ENCODE peak calls at places on chromosomes 2 and 18, in six cellular contexts. V is CD4-positive, CD25-positive, alpha-beta regulatory T cell; F is GM23338; K is lower lobe of right lung; J is BE2C; O is MG63. B is an unnamed sample.

GRCh38 chr2:109736177-109736827 is 57.8 kb upstream of the RGPD5 start:
- DNase-seq in J (no peak), K (peak), O (peak), F (peak), V (no peak), B (no peak)

GRCh38 chr2:86301010-86301409 is 36.4 kb downstream of the REEP1 start:
- DNase-seq in O (no peak), K (no peak), J (no peak), F (no peak), V (no peak), B (no peak)

GRCh38 chr2:68237404-68237803 is 14.9 kb downstream of the PPP3R1 start:
- DNase-seq in V (no peak), O (no peak), J (no peak), K (no peak), F (no peak), B (no peak)

GRCh38 chr18:13658444-13659204 is 67.7 kb downstream of the FAM210A start:
- DNase-seq in K (no peak), V (no peak), F (no peak), J (no peak), O (no peak), B (no peak)

GRCh38 chr2:69226886-69227285 is 160.1 kb downstream of the GFPT1 start:
- DNase-seq in V (no peak), K (no peak), J (no peak), F (no peak), O (no peak), B (no peak)

GRCh38 chr2:174343638-174344455 is 9.1 kb downstream of the SP9 start:
- DNase-seq in F (peak), K (no peak), O (no peak), J (no peak), V (no peak), B (no peak)

GRCh38 chr2:235026137-235026536 is 74.3 kb downstream of the SH3BP4 start:
- DNase-seq in O (peak), V (no peak), J (no peak), K (no peak), F (no peak), B (no peak)

GRCh38 chr18:8450013-8450412 is 159.2 kb upstream of the RAB12 start:
- DNase-seq in O (no peak), F (peak), J (peak), V (no peak), K (no peak), B (no peak)

GRCh38 chr2:60838481-60838880 is 42.9 kb upstream of the REL start:
- DNase-seq in O (no peak), F (no peak), V (no peak), K (no peak), J (no peak), B (no peak)

GRCh38 chr2:182767578-182767977 is 51.5 kb downstream of the DNAJC10 start:
- DNase-seq in V (no peak), F (peak), O (no peak), K (no peak), J (no peak), B (no peak)

GRCh38 chr18:54203914-54204313 is 20.6 kb downstream of the MBD2 start:
- DNase-seq in F (no peak), J (no peak), V (no peak), K (no peak), O (no peak), B (no peak)

GRCh38 chr2:165573534-165574461 is 104.3 kb downstream of the CSRNP3 start:
- DNase-seq in O (peak), V (no peak), J (peak), F (peak), K (peak), B (no peak)

GRCh38 chr18:72898870-72899840 is 31.4 kb upstream of the NETO1 start:
- DNase-seq in V (no peak), F (no peak), J (no peak), K (no peak), O (no peak), B (no peak)
- H3K4me3 ChIP-seq in V (no peak), F (no peak), J (no peak), K (no peak), O (no peak), B (no peak)

DNA sequence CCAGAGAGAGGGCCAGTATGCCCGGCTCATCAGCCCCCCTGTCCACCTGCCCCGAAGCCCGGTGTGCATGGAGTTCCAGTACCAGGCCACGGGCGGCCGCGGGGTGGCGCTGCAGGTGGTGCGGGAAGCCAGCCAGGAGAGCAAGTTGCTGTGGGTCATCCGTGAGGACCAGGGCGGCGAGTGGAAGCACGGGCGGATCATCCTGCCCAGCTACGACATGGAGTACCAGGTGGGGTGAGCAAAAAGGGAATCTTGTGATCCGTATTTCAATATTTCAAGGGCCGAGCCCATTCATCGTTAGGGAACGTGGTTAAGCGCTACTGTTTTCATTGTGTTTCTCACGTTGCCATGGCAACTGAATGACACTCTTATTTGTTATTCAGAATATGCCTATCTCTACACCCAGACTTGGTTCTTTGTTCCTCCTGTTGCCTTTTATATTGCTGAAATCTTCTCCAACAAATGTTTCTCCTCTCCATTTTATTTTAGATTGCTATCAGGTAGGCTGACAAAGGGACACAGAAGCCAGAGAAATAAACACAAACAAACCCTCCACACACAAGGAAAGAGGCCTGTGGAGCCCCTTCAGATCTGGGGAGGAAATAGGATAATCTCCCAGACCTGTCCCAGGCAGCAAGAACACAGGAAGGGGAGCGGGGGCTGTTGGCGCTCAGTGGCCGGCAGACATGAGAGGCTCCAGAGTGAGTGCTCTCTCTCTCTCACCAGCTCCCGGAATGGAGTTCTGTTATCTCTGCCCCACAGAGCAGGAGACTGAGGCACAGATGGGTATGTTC is 81.6 kb downstream of the NRP2 start:
- DNase-seq in F (peak), V (no peak), O (no peak), J (no peak), K (peak), B (no peak)
- H3K4me3 ChIP-seq in F (peak), V (no peak), O (no peak), J (no peak), K (no peak), B (no peak)

GRCh38 chr2:128322651-128323491 is 4.2 kb upstream of the HS6ST1 start:
- DNase-seq in V (no peak), J (no peak), F (peak), O (no peak), K (no peak), B (no peak)

GRCh38 chr2:128321784-128322650 is 3.3 kb upstream of the HS6ST1 start:
- DNase-seq in F (peak), O (peak), J (peak), V (peak), K (peak), B (peak)

GRCh38 chr2:128319773-128320608 is 1.3 kb upstream of the HS6ST1 start:
- DNase-seq in J (no peak), O (no peak), V (no peak), F (no peak), K (peak), B (no peak)

GRCh38 chr2:128320609-128321420 is 2.1 kb upstream of the HS6ST1 start:
- DNase-seq in V (no peak), J (no peak), O (no peak), K (no peak), F (no peak), B (no peak)

DNA sequence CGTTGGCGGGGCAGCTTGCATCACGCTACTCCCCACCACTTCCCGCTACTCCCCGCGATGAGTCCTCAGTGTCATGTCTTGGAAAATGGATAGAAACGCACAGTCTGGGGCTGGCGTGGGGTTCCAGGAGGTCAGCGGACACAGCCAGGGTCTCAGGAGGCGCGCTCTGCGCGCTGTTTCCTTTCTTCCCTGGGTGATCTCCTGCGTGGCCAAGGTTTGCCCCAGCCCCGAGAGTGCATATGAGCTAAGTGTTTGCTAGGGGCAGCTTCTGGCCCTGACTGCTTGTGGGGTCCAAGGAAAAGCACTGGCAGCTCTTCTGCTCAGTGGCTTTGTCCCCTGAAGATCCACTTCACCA is 2.7 kb upstream of the HS6ST1 start:
- DNase-seq in J (no peak), F (no peak), K (no peak), O (no peak), V (no peak), B (no peak)
- H3K4me3 ChIP-seq in J (no peak), F (peak), K (peak), O (no peak), V (no peak), B (no peak)

GRCh38 chr2:237413293-237414055 is 490 bp downstream of the COL6A3 start:
- DNase-seq in V (no peak), O (peak), F (no peak), J (no peak), K (no peak), B (no peak)
- H3K4me3 ChIP-seq in V (no peak), O (peak), F (no peak), J (no peak), K (peak), B (no peak)

GRCh38 chr2:104434966-104435365 is 418.9 kb upstream of the POU3F3 start:
- DNase-seq in V (no peak), J (no peak), K (no peak), F (no peak), O (no peak), B (no peak)
- H3K4me3 ChIP-seq in V (peak), J (no peak), K (peak), F (peak), O (no peak), B (peak)

GRCh38 chr2:160270571-160271113 is 70.6 kb upstream of the ITGB6 start:
- DNase-seq in F (peak), J (peak), O (no peak), V (no peak), K (peak), B (no peak)

GRCh38 chr2:160271166-160272086 is 71.4 kb upstream of the ITGB6 start:
- DNase-seq in K (peak), V (no peak), F (peak), J (no peak), O (no peak), B (no peak)

GRCh38 chr2:160268382-160268781 is 68.3 kb upstream of the ITGB6 start:
- DNase-seq in J (no peak), V (no peak), O (no peak), K (no peak), F (no peak), B (no peak)

GRCh38 chr2:160269803-160270570 is 69.9 kb upstream of the ITGB6 start:
- DNase-seq in V (peak), J (peak), O (peak), F (peak), K (peak), B (peak)

DNA sequence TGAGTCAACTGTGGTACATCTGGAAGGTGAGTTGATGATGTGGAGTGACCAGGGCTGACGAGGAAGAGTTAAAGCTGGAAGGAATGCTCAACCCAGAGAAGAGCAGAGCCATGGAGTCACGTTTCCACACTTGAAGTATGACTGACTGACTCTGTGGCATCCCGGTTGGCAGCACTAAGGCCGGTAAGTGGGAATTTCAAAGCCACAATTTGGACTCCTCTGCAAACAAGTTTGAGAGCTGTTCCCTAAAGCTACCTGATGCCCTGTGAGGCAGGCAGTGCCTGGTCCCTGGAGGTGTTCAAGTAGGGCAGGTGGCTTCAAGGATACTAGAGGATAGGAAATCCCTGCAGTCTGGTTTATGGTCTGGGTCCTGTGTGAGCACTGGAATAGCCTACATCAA is 69.3 kb upstream of the ITGB6 start:
- DNase-seq in O (no peak), J (no peak), K (peak), V (no peak), F (no peak), B (no peak)
- H3K4me3 ChIP-seq in O (no peak), J (peak), K (peak), V (peak), F (peak), B (no peak)

GRCh38 chr2:8058652-8059051 is 623.2 kb upstream of the ID2 start:
- DNase-seq in F (no peak), K (no peak), J (no peak), V (no peak), O (no peak), B (peak)

GRCh38 chr2:8059255-8059654 is 622.6 kb upstream of the ID2 start:
- DNase-seq in K (no peak), O (no peak), V (no peak), F (no peak), J (no peak), B (no peak)

GRCh38 chr2:8064608-8065007 is 617.2 kb upstream of the ID2 start:
- DNase-seq in F (no peak), J (no peak), V (no peak), O (no peak), K (no peak), B (no peak)

GRCh38 chr2:8061219-8061618 is 620.6 kb upstream of the ID2 start:
- DNase-seq in V (no peak), O (no peak), J (no peak), F (no peak), K (no peak), B (no peak)

DNA sequence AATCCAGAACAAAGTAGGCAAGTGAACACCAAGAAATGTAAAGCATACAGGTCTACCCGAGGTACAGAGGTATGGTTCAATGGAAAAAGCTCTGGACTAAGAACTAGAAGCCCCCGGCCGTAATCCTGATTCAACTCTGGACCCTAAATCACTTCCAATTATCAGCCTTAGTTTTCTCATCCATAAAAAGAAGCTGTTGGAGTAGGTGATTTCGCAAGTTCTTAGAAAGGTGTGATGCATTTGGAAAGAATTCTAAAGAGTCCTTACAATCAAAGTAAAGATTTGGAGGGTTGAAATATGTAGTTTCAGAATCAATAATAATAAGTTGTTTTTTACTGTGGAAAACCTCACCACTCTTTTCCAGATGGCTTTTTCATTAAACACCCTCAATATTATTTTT is 622.1 kb upstream of the ID2 start:
- DNase-seq in F (no peak), J (no peak), V (no peak), K (no peak), O (no peak), B (no peak)
- H3K4me3 ChIP-seq in F (no peak), J (no peak), V (no peak), K (no peak), O (no peak), B (no peak)